ENCODE peak calls at places on chromosomes 12 and 14, in nine cellular contexts. D is transverse colon, G is cardiac muscle cell, X is fibroblast of the aortic adventitia, Q is lower lobe of right lung, C is astrocyte of the spinal cord, A is epithelial cell of esophagus, M is GM23338, U is HCT116. Y is an unnamed sample.

GRCh38 chr14:75013290-75013689 is 10.6 kb downstream of the EIF2B2 start:
- DNase-seq in D (no peak), G (no peak), X (peak; percentile 52), Q (no peak), C (no peak), A (no peak), M (no peak), U (no peak), Y (no peak)

GRCh38 chr12:92574911-92575570 is 127.7 kb upstream of the PLEKHG7 start:
- DNase-seq in D (peak; percentile 46), G (no peak), X (no peak), Q (peak; percentile 49), C (no peak), A (no peak), M (no peak), U (no peak), Y (peak; percentile 30)

GRCh38 chr12:120980800-120981368 is 2.5 kb downstream of the HNF1A start:
- DNase-seq in D (peak; percentile 71), G (no peak), X (no peak), Q (no peak), C (no peak), A (no peak), M (peak; percentile 24), U (no peak), Y (peak; percentile 80)

GRCh38 chr12:53048033-53048779 is 1.7 kb upstream of the TNS2 start:
- DNase-seq in D (peak; percentile 63), G (no peak), X (no peak), Q (peak; percentile 80), C (no peak), A (peak; percentile 19), M (peak; percentile 47), U (no peak), Y (peak; percentile 65)

GRCh38 chr14:55585854-55586253 is 5.8 kb downstream of the KTN1 start:
- DNase-seq in D (no peak), G (peak; percentile 41), X (peak; percentile 50), Q (no peak), C (peak; percentile 68), A (peak; percentile 35), M (no peak), U (no peak), Y (no peak)

GRCh38 chr14:104443391-104444158 is 136.0 kb upstream of the C14orf180 start:
- DNase-seq in D (no peak), G (no peak), X (no peak), Q (no peak), C (no peak), A (no peak), M (peak; percentile 72), U (no peak), Y (no peak)

GRCh38 chr14:103551338-103551762 is 11.1 kb downstream of the BAG5 start:
- DNase-seq in D (no peak), G (peak; percentile 23), X (no peak), Q (peak; percentile 50), C (no peak), A (no peak), M (no peak), U (no peak), Y (no peak)

GRCh38 chr14:34583525-34583924 is 44.0 kb upstream of the EAPP start:
- DNase-seq in D (no peak), G (no peak), X (no peak), Q (no peak), C (no peak), A (no peak), M (no peak), U (no peak), Y (no peak)

GRCh38 chr12:131608740-131609665 is 101.9 kb upstream of the SFSWAP start:
- DNase-seq in D (peak; percentile 71), G (peak; percentile 62), X (peak; percentile 38), Q (peak; percentile 78), C (no peak), A (peak; percentile 20), M (peak; percentile 81), U (peak; percentile 43), Y (peak; percentile 82)

GRCh38 chr14:85702937-85703336 is 173.0 kb downstream of the FLRT2 start:
- DNase-seq in D (no peak), G (peak; percentile 49), X (peak; percentile 25), Q (no peak), C (peak; percentile 29), A (peak; percentile 10), M (no peak), U (no peak), Y (no peak)

GRCh38 chr14:30708157-30708556 is 86.0 kb downstream of the SCFD1 start:
- DNase-seq in D (no peak), G (no peak), X (no peak), Q (no peak), C (no peak), A (no peak), M (peak; percentile 58), U (no peak), Y (no peak)
- TF ChIP-seq CTCF in D (no peak), G (no peak), X (no peak), Q (no peak), C (no peak), A (no peak), M (peak; percentile 27), U (peak; percentile 7), Y (no peak)

GRCh38 chr12:46518729-46519128 is 146.2 kb upstream of the SLC38A2 start:
- DNase-seq in D (no peak), G (no peak), X (no peak), Q (no peak), C (no peak), A (no peak), M (no peak), U (no peak), Y (no peak)
- TF ChIP-seq CTCF in D (no peak), G (no peak), X (no peak), Q (no peak), C (no peak), A (no peak), M (no peak), U (no peak), Y (no peak)

GRCh38 chr12:55516391-55516790 is 24.2 kb downstream of the OR6C68 start:
- DNase-seq in D (no peak), G (no peak), X (no peak), Q (no peak), C (no peak), A (no peak), M (no peak), U (no peak), Y (no peak)

DNA sequence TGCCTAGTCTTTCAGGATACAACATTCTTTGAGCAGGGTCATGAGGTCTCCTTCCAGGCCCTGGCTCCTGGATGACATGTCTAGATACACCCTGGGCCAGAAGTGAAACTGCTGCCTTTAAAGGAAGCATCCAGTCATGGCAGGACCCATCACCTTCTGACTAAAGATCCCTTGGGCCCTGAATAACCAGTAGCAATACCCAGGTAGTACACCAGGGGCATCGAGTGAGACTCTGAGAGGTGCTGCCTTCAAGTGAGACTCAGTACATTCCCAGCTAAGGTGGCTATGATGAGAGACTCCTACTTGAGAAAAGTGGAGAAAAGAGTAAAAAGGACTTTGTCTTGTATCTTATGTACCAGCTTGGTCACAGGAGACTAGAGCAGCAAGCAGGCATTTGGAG is 23.5 kb downstream of the OR6C68 start:
- DNase-seq in D (no peak), G (no peak), X (no peak), Q (no peak), C (no peak), A (no peak), M (peak; percentile 33), U (no peak), Y (no peak)
- TF ChIP-seq CTCF in D (no peak), G (no peak), X (no peak), Q (no peak), C (no peak), A (peak; percentile 11), M (peak; percentile 47), U (peak; percentile 29), Y (no peak)

DNA sequence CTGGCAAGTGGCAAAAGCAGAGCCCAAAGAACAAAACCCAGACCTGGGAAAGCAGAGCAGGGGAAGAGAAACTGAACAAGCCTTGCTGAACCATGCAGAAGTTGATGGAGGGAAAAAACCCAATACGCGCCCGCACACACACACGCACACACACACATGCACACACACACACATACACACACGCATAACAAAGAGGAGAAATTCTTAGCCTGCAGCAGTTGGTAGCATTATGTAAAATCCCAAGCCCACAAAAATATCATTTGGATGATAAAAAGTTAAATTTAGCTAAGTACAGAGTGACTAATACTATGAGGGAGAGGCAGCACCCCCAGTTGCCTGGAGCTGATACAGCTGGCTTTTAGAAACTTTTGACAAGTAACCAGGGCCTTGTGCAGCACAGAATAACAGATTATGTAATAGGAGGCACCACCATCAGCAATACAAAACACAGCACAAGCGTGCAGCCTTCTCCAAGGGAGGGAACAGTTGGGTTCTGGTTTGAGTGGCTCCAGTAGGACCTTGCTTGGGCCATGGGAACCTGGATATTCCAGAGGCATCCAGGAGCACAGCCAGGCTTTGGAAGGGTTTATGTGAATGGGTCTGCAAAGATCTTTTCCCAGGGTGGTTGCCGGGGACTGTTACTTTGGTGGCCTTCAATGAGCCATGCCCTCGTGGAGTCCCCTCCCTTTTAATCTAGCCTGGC is 35.3 kb downstream of the PITPNM2 start:
- DNase-seq in D (peak; percentile 39), G (peak; percentile 97), X (peak; percentile 98), Q (no peak), C (peak; percentile 91), A (peak; percentile 47), M (no peak), U (no peak), Y (no peak)
- TF ChIP-seq CTCF in D (no peak), G (no peak), X (no peak), Q (no peak), C (no peak), A (no peak), M (no peak), U (no peak), Y (no peak)

Y was measured in Calu3.